ENCODE peak calls at places on chromosomes 2 and 18, in five cellular contexts. L, Z, P, N and D are unnamed samples.

GRCh38 chr18:70423988-70424387 is 135.1 kb downstream of the SOCS6 start:
- DNase-seq in L (no peak), Z (no peak), P (no peak), N (no peak), D (no peak)

GRCh38 chr2:118668431-118669424 is 178.7 kb downstream of the EN1 start:
- DNase-seq in L (peak; percentile 87), Z (peak; percentile 71), P (no peak), N (no peak), D (peak; percentile 93)

GRCh38 chr2:72139471-72139870 is 8.2 kb downstream of the CYP26B1 start:
- DNase-seq in L (no peak), Z (no peak), P (no peak), N (no peak), D (no peak)

GRCh38 chr2:55156326-55156725 is 75.8 kb downstream of the CLHC1 start:
- DNase-seq in L (peak; percentile 44), Z (no peak), P (no peak), N (no peak), D (peak; percentile 16)

GRCh38 chr2:53970898-53971681 is at the start of gene PSME4:
- DNase-seq in L (peak; percentile 68), Z (peak; percentile 95), P (peak; percentile 81), N (peak; percentile 93), D (peak; percentile 93)

GRCh38 chr2:172246649-172247048 is 143.9 kb upstream of the DLX2 start:
- DNase-seq in L (no peak), Z (peak; percentile 24), P (no peak), N (no peak), D (peak; percentile 55)

GRCh38 chr2:9693646-9694045 is 62.8 kb upstream of the YWHAQ start:
- DNase-seq in L (no peak), Z (no peak), P (no peak), N (no peak), D (no peak)

GRCh38 chr2:239380831-239381708 is 19.8 kb downstream of the HDAC4 start:
- DNase-seq in L (no peak), Z (no peak), P (no peak), N (peak; percentile 70), D (no peak)

GRCh38 chr18:55250729-55251128 is 291.5 kb upstream of the CCDC68 start:
- DNase-seq in L (peak; percentile 52), Z (no peak), P (no peak), N (no peak), D (peak; percentile 83)

GRCh38 chr2:185188656-185189055 is 549.9 kb upstream of the FSIP2 start:
- DNase-seq in L (no peak), Z (no peak), P (no peak), N (no peak), D (no peak)

GRCh38 chr18:29034113-29034856 is 857.4 kb upstream of the CDH2 start:
- DNase-seq in L (no peak), Z (no peak), P (no peak), N (no peak), D (peak; percentile 31)

GRCh38 chr2:26681656-26682055 is 10.9 kb upstream of the KCNK3 start:
- DNase-seq in L (no peak), Z (no peak), P (no peak), N (no peak), D (no peak)

GRCh38 chr18:50715919-50716318 is 103.9 kb downstream of the MRO start:
- DNase-seq in L (no peak), Z (no peak), P (no peak), N (no peak), D (no peak)

GRCh38 chr18:56374005-56374655 is 264.3 kb downstream of the TXNL1 start:
- DNase-seq in L (no peak), Z (no peak), P (no peak), N (no peak), D (peak; percentile 9)

GRCh38 chr18:62585274-62586147 is 62.7 kb downstream of the ZCCHC2 start:
- DNase-seq in L (no peak), Z (no peak), P (no peak), N (peak; percentile 60), D (no peak)